ENCODE peak calls at places on chromosomes 12 and 14, in nine cellular contexts. B is psoas muscle, U is keratinocyte, C is HL-60, E is thyroid gland, D is fibroblast of lung, O is lung, I is left ventricle myocardium inferior, V is WERI-Rb-1. A is an unnamed sample.

GRCh38 chr12:119235352-119235751 is 56.6 kb downstream of the HSPB8 start:
- DNase-seq in E (no peak), U (no peak), D (no peak), V (peak), B (no peak), C (no peak), O (no peak), I (no peak), A (no peak)

GRCh38 chr14:91129261-91129660 is 15.4 kb downstream of the DGLUCY start:
- DNase-seq in V (no peak), O (no peak), B (no peak), I (no peak), D (no peak), E (no peak), U (no peak), C (no peak), A (no peak)

GRCh38 chr12:1093166-1093751 is 102.2 kb downstream of the ERC1 start:
- DNase-seq in V (peak), U (no peak), E (no peak), D (peak), B (no peak), I (no peak), O (no peak), C (peak), A (no peak)

GRCh38 chr12:122888232-122888752 is 7.6 kb downstream of the VPS37B start:
- DNase-seq in C (peak), B (no peak), E (peak), D (peak), V (no peak), I (peak), U (peak), O (peak), A (peak)

GRCh38 chr12:9340422-9341259 is 132.4 kb upstream of the PZP start:
- DNase-seq in O (no peak), C (no peak), B (no peak), D (peak), E (no peak), V (no peak), U (no peak), I (no peak), A (no peak)

GRCh38 chr14:45198551-45198950 is 54.5 kb downstream of the MIS18BP1 start:
- DNase-seq in O (no peak), I (no peak), D (peak), V (no peak), E (no peak), U (peak), C (no peak), B (no peak), A (no peak)

GRCh38 chr14:44700184-44700583 is 193.1 kb upstream of the FSCB start:
- DNase-seq in C (no peak), O (no peak), I (no peak), D (no peak), V (no peak), U (no peak), B (no peak), E (no peak), A (no peak)

GRCh38 chr14:89221109-89221508 is 195.9 kb downstream of the FOXN3 start:
- DNase-seq in D (peak), C (no peak), I (no peak), O (no peak), U (no peak), E (no peak), V (no peak), B (no peak), A (no peak)

GRCh38 chr12:5665615-5666014 is 233.7 kb downstream of the NTF3 start:
- DNase-seq in B (no peak), I (no peak), O (no peak), U (no peak), V (no peak), E (no peak), C (no peak), D (peak), A (no peak)

GRCh38 chr14:78566017-78566858 is 396.1 kb downstream of the NRXN3 start:
- DNase-seq in U (peak), E (peak), D (peak), V (peak), B (peak), C (peak), I (peak), O (peak), A (no peak)
- H3K4me3 ChIP-seq in U (no peak), E (no peak), D (no peak), V (peak), B (peak), C (no peak), I (peak), O (no peak), A (no peak)

DNA sequence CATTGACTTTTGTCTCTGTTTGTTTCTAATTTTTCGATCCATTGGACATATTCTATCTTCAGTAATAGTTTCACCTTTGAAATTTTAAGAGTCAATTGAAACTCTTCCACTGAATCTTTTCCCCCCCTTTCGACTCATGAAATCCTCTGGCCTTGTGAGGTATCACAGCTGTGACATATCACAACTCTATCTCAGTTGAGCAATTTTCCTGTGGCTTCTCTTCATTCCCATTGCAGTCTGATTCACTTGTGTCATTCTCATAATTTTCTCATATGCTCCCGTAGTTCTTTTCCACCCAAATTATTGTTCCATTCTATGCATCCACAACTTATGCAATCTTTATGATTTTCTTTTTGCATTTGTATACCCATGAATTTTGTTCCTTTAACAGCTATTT is 261.6 kb downstream of the DACT1 start:
- DNase-seq in V (no peak), C (no peak), U (peak), O (no peak), E (no peak), D (peak), I (no peak), B (no peak), A (no peak)
- H3K27ac ChIP-seq in V (no peak), C (no peak), U (peak), O (no peak), E (no peak), D (no peak), I (peak), B (no peak), A (peak)

DNA sequence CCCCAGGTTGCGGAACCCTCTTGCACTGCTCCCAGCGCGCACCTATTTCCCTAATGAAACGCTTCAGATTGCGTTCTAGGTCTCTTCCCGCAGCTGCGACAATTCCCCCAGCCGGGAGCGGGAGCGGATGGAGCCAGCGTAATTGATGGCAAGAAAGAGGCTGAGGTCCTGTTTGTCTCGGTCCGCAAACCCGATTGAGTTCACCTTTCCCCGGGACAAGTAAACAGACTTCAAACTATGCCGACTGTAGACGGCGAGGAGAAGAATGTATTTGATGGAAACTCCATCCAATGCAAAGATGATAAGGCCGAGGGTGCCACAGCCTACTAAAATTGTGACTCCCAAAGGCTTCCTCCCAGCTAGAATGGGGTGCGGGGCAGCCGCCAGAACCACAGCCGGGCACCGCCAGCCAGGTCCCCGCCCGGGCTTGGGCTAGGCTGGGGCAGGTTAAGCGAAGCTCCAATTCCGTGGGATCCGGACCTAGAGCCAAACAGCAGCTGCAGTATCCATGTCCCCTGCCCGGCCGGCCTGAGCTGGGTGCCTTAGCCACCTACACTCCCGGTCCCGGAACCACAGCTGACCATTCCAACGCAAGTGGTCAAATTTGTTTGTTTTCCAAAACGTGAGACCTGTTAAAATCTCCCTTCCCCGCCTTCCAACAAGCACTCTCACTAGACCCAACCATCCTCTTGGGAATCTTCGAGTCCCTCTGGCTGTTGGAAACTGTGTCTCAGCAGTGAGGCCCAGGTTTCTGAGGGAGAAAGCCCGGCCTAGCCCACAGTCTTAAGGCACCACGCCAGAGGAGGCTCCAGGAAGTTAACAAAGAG is 5.5 kb downstream of the NKX2-1 start:
- DNase-seq in B (no peak), E (peak), D (no peak), C (no peak), U (no peak), I (no peak), O (peak), V (no peak), A (peak)
- H3K4me3 ChIP-seq in B (no peak), E (peak), D (no peak), C (no peak), U (no peak), I (no peak), O (peak), V (no peak), A (no peak)

GRCh38 chr12:110249105-110249504 is 31.9 kb upstream of the ATP2A2 start:
- DNase-seq in C (no peak), E (no peak), I (no peak), U (no peak), O (no peak), D (peak), B (peak), V (peak), A (no peak)

GRCh38 chr12:110252716-110253115 is 28.3 kb upstream of the ATP2A2 start:
- DNase-seq in U (no peak), C (no peak), O (no peak), I (peak), V (peak), E (no peak), B (no peak), D (no peak), A (no peak)

GRCh38 chr12:110253176-110253575 is 27.9 kb upstream of the ATP2A2 start:
- DNase-seq in V (peak), E (no peak), O (no peak), I (peak), D (peak), U (no peak), B (peak), C (no peak), A (no peak)

GRCh38 chr12:110249716-110250225 is 31.3 kb upstream of the ATP2A2 start:
- DNase-seq in V (no peak), I (peak), D (no peak), O (no peak), E (peak), U (no peak), B (peak), C (no peak), A (no peak)

GRCh38 chr12:110251381-110251780 is 29.7 kb upstream of the ATP2A2 start:
- DNase-seq in D (no peak), V (no peak), C (no peak), I (no peak), E (no peak), B (no peak), O (no peak), U (no peak), A (no peak)
- H3K27ac ChIP-seq in D (no peak), V (no peak), C (no peak), I (peak), E (no peak), B (peak), O (no peak), U (no peak), A (no peak)

GRCh38 chr14:59305231-59305630 is 116.8 kb downstream of the DAAM1 start:
- DNase-seq in U (no peak), D (peak), I (no peak), C (no peak), O (no peak), V (no peak), E (no peak), B (no peak), A (no peak)

GRCh38 chr14:59302313-59302712 is 113.8 kb downstream of the DAAM1 start:
- DNase-seq in V (no peak), I (no peak), O (no peak), C (no peak), B (no peak), U (no peak), D (no peak), E (no peak), A (no peak)

GRCh38 chr14:59301354-59301753 is 112.9 kb downstream of the DAAM1 start:
- DNase-seq in C (peak), E (no peak), U (no peak), D (no peak), B (no peak), O (no peak), V (no peak), I (no peak), A (no peak)

GRCh38 chr14:59305836-59306555 is 117.5 kb downstream of the DAAM1 start:
- DNase-seq in O (no peak), C (no peak), D (peak), V (no peak), U (no peak), I (no peak), B (no peak), E (no peak), A (no peak)

DNA sequence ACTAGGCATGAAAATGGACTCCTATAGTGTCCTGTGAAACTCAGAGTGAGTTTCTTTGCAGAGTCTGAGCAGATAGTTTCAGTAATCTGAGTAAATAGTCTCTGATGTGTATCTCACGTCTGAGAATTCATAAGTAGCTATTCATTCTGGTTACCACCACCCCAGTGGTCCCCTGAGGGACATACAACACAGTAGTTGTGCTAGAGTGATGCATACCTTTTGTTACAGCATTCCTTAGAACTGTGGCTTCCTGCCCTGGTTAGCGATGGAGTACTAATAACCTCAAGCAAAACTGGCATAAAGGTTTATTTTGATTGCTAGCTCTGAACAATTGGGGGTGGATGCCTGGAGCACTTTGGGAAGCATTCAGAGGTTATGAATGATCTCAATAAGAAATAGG is 114.7 kb downstream of the DAAM1 start:
- DNase-seq in B (no peak), E (peak), V (no peak), D (no peak), I (no peak), C (no peak), U (peak), O (no peak), A (no peak)
- H3K4me3 ChIP-seq in B (no peak), E (no peak), V (no peak), D (no peak), I (no peak), C (no peak), U (no peak), O (no peak), A (no peak)

A was measured in RWPE2.